ENCODE peak calls at places on chromosomes 4 and X, in seven cellular contexts. B is endothelial cell, S is neural progenitor cell, A is neural crest cell, Z is brain microvascular endothelial cell, C is fibroblast of pulmonary artery, R is BJ. V is an unnamed sample.

GRCh38 chr4:113604955-113605354 is 156.6 kb downstream of the CAMK2D start:
- DNase-seq in B (no peak), S (no peak), A (no peak), Z (peak; percentile 20), C (peak; percentile 8), R (no peak), V (no peak)

GRCh38 chr4:8649631-8650261 is 57.2 kb downstream of the CPZ start:
- DNase-seq in B (no peak), S (no peak), A (no peak), Z (no peak), C (no peak), R (no peak), V (no peak)

GRCh38 chr4:110156442-110156841 is 42.0 kb downstream of the ELOVL6 start:
- DNase-seq in B (no peak), S (no peak), A (no peak), Z (no peak), C (no peak), R (no peak), V (no peak)

GRCh38 chrX:45889471-45889870 is 655.8 kb downstream of the ZNF674 start:
- DNase-seq in B (no peak), S (no peak), A (no peak), Z (peak; percentile 16), C (peak; percentile 7), R (peak; percentile 41), V (no peak)

GRCh38 chr4:16227462-16227868 is 1.2 kb upstream of the TAPT1 start:
- DNase-seq in B (no peak), S (peak; percentile 20), A (no peak), Z (peak; percentile 4), C (peak; percentile 33), R (no peak), V (peak; percentile 19)

GRCh38 chr4:78601013-78601412 is 49.4 kb downstream of the ANXA3 start:
- DNase-seq in B (no peak), S (no peak), A (no peak), Z (no peak), C (no peak), R (no peak), V (no peak)

GRCh38 chrX:115493015-115493414 is 68.0 kb upstream of the PLS3 start:
- DNase-seq in B (no peak), S (no peak), A (no peak), Z (no peak), C (no peak), R (no peak), V (no peak)

GRCh38 chrX:17553451-17553850 is 178.5 kb downstream of the NHS start:
- DNase-seq in B (no peak), S (no peak), A (no peak), Z (peak; percentile 60), C (peak; percentile 70), R (peak; percentile 19), V (no peak)

GRCh38 chr4:4524364-4524763 is 17.5 kb downstream of the STX18 start:
- DNase-seq in B (peak; percentile 9), S (peak; percentile 71), A (no peak), Z (no peak), C (no peak), R (no peak), V (peak; percentile 8)

GRCh38 chr4:61583696-61584095 is 383.6 kb downstream of the ADGRL3 start:
- DNase-seq in B (no peak), S (no peak), A (no peak), Z (no peak), C (peak; percentile 59), R (no peak), V (no peak)

GRCh38 chr4:181701911-181702310 is 541.3 kb upstream of the TENM3 start:
- DNase-seq in B (no peak), S (no peak), A (no peak), Z (no peak), C (no peak), R (no peak), V (no peak)

GRCh38 chr4:146158036-146158745 is 17.3 kb upstream of the LSM6 start:
- DNase-seq in B (no peak), S (no peak), A (no peak), Z (no peak), C (no peak), R (no peak), V (no peak)

GRCh38 chr4:41620594-41621256 is 82.8 kb downstream of the LIMCH1 start:
- DNase-seq in B (no peak), S (no peak), A (no peak), Z (no peak), C (no peak), R (no peak), V (no peak)

GRCh38 chr4:98612318-98613250 is 45.8 kb downstream of the TSPAN5 start:
- DNase-seq in B (no peak), S (peak; percentile 44), A (no peak), Z (no peak), C (no peak), R (no peak), V (no peak)

GRCh38 chrX:21812628-21813027 is 26.8 kb upstream of the MBTPS2 start:
- DNase-seq in B (no peak), S (no peak), A (no peak), Z (no peak), C (no peak), R (no peak), V (no peak)

GRCh38 chrX:21811832-21812231 is 27.6 kb upstream of the MBTPS2 start:
- DNase-seq in B (no peak), S (no peak), A (no peak), Z (no peak), C (no peak), R (no peak), V (no peak)

DNA sequence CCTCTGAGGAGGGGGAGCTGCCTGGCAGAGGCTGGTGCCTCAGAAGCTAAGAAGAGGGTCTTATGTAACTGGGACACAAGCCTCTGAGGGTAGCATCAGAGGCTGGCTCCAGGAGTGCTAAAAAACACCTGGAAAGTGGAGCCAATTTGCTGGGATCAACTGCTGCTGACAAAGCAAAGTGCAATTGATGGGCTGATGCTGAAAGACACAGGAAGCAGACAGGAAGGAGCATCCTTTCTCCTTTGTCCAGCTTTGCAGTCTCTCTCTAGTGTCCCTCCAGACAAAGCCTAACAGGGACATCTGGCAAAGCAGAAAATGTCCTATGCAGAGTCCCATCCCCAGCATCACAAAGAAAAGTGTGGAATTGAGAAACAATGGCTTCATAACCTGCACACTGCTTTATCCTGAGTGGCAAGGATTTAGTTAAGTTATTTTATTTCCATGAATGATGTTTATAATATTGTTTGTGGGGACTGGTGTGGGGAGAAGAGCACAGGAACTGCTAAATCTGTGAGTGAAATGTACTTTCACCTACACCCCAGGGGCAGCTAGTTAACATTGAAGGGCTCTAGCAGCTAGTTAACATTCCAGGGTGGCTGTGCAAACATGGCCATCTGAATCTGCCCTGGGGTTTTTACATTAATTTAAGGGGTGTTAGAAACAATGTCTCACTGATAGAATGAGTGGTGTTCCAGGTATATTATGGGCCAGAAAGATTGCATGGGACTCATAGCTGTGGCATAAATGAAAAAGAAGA is 25.6 kb upstream of the MBTPS2 start:
- DNase-seq in B (no peak), S (peak; percentile 3), A (no peak), Z (no peak), C (no peak), R (no peak), V (no peak)
- TF ChIP-seq CTCF in B (no peak), S (no peak), A (no peak), Z (no peak), C (no peak), R (no peak), V (no peak)

GRCh38 chr4:90126805-90127204 is 389 bp upstream of the CCSER1 start:
- DNase-seq in B (peak; percentile 5), S (no peak), A (no peak), Z (no peak), C (no peak), R (no peak), V (no peak)

GRCh38 chr4:90121961-90122748 is 5.0 kb upstream of the CCSER1 start:
- DNase-seq in B (no peak), S (no peak), A (no peak), Z (no peak), C (peak; percentile 3), R (no peak), V (no peak)

GRCh38 chr4:90127706-90128345 is 632 bp downstream of the CCSER1 start:
- DNase-seq in B (no peak), S (peak; percentile 71), A (no peak), Z (no peak), C (no peak), R (no peak), V (peak; percentile 56)

GRCh38 chr4:90127223-90127705 is at the start of gene CCSER1:
- DNase-seq in B (peak; percentile 71), S (peak; percentile 71), A (peak; percentile 52), Z (no peak), C (peak; percentile 40), R (no peak), V (peak; percentile 76)
- TF ChIP-seq CTCF in B (no peak), S (no peak), A (no peak), Z (no peak), C (no peak), R (no peak), V (no peak)

DNA sequence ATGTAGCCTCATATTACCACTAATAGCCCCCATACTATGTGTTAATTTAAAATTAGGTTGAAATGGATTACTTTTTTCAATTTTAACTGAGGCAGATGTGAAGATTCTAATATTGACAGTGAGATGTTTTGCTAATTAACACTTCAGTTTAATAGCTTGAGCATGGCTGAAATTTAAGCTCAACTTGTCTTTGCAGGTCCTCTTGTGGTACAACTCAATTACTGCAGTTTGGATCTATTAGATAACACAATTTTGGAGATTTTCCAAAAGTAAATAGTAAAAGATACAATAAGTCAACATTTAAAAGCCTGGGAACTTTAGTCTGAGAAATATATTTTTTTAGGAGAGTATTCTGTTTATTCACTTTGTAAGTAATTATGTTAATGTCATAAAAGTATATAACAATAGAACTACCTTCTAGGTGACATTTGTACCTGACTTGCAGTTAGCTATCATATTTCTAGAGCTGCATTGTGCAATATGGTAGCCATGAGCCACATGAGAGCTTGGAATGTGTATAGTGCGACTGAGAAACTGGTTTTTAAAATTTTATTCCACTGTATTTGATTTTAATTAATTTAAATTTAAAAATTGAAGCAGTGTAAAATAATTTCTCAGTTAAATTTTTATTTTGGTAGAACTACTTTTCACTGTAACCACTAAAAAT is 73.1 kb upstream of the FMR1 start:
- DNase-seq in B (no peak), S (peak; percentile 9), A (no peak), Z (no peak), C (no peak), R (no peak), V (no peak)
- TF ChIP-seq CTCF in B (peak; percentile 45), S (peak; percentile 66), A (peak; percentile 62), Z (no peak), C (no peak), R (no peak), V (peak; percentile 59)

DNA sequence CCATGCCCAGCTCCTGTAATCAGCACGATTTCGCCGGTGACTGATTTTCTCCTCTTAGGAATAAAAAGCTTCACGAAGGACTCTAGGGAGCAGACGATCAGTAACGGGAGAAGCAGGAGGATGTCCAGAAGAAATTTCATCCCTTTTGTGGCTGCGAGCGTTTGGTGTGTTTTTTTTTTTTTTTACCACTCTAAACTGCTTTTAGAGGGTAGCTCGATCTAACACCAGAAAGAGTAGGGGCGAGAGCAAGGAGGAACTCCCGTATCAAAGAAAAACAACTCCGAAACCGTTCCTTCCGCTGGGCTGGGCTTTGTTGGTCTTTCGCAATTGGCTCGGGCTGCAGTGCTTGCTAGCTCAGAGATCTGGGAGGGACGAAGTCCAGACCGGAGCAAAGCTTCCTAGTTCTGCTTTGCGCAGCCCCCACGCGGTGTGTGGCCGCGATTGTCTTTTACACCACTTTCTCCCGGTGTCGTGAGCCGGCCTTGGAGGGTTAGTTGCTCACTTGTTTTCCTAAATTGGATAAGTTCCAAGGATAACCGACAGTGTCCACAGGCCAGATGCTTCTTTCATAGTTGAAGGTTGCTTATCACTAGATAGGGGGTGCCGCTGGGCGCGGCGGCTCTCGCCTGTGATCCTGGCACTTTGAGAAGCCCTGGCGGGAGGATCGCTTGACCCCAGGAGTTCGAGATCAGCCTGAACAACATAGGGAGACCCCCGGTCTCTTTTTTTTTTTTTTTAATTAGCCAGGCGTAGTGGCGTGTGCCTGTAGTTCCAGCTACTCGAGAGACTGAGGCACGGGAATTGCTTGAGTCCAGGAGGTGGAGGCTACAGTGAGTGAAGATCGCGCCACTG is at the start of gene HSD17B11:
- DNase-seq in B (peak; percentile 80), S (peak; percentile 93), A (peak; percentile 64), Z (peak; percentile 91), C (peak; percentile 97), R (peak; percentile 68), V (peak; percentile 75)
- TF ChIP-seq CTCF in B (no peak), S (no peak), A (peak; percentile 41), Z (peak; percentile 46), C (peak; percentile 10), R (peak; percentile 24), V (no peak)